ENCODE peak calls at places on chromosome 7, in four cellular contexts. A is HT1080; O is stimulated activated CD8-positive, alpha-beta memory T cell treated with anti-CD3 and anti-CD28 coated beads, Interleukin-4, amount 100 ng/mL, for 24 hours; B is cardiac fibroblast. Q is an unnamed sample.

GRCh38 chr7:131933890-131934289 is 377.5 kb upstream of the PODXL start:
- DNase-seq in A (no peak), O (no peak), B (no peak), Q (no peak)

GRCh38 chr7:7881581-7881980 is 87.0 kb upstream of the GLCCI1 start:
- DNase-seq in A (no peak), O (no peak), B (no peak), Q (no peak)

GRCh38 chr7:42605800-42606199 is 306.1 kb downstream of the C7orf25 start:
- DNase-seq in A (no peak), O (no peak), B (peak), Q (no peak)

GRCh38 chr7:151087247-151088018 is 1.2 kb downstream of the AGAP3 start:
- DNase-seq in A (no peak), O (no peak), B (peak), Q (peak)

GRCh38 chr7:131538791-131539179 is 17.6 kb downstream of the PODXL start:
- DNase-seq in A (no peak), O (no peak), B (no peak), Q (no peak)

GRCh38 chr7:155066417-155066950 is 3.6 kb upstream of the HTR5A start:
- DNase-seq in A (peak), O (no peak), B (peak), Q (no peak)

GRCh38 chr7:139808846-139809442 is 20.1 kb upstream of the TBXAS1 start:
- DNase-seq in A (no peak), O (no peak), B (no peak), Q (no peak)

GRCh38 chr7:21140622-21141021 is 287.3 kb upstream of the SP4 start:
- DNase-seq in A (no peak), O (no peak), B (no peak), Q (no peak)

GRCh38 chr7:41942468-41943097 is 239.7 kb upstream of the INHBA start:
- DNase-seq in A (no peak), O (no peak), B (peak), Q (no peak)

GRCh38 chr7:98902523-98902922 is 24.2 kb downstream of the TRRAP start:
- DNase-seq in A (no peak), O (no peak), B (no peak), Q (no peak)

GRCh38 chr7:36677769-36678435 is 46.4 kb downstream of the AOAH start:
- DNase-seq in A (no peak), O (peak), B (no peak), Q (no peak)

Q was measured in GM19239.